ENCODE peak calls at places on chromosomes 13 and 19, in eight cellular contexts. A is uterus, X is neural progenitor cell, K is GM23338, H is aorta, E is A549, J is SK-N-SH, R is thoracic aorta. P is an unnamed sample.
A peak's percentile ranks its signal among the peaks of the same experiment; 100 is the strongest.

GRCh38 chr19:15025237-15025636 is 24.0 kb upstream of the CASP14 start:
- DNase-seq in A (no peak), X (no peak), K (peak; percentile 63), H (no peak), E (peak; percentile 31), J (peak; percentile 33), R (no peak), P (no peak)

GRCh38 chr13:98447881-98448641 is 128.8 kb downstream of the STK24 start:
- DNase-seq in A (peak; percentile 63), X (peak; percentile 90), K (peak; percentile 95), H (no peak), E (peak; percentile 38), J (peak; percentile 79), R (no peak), P (no peak)

GRCh38 chr13:37442996-37443395 is 155.6 kb downstream of the POSTN start:
- DNase-seq in A (no peak), X (no peak), K (no peak), H (no peak), E (no peak), J (no peak), R (no peak), P (no peak)

GRCh38 chr19:33385956-33386355 is 12.4 kb downstream of the CEBPG start:
- DNase-seq in A (no peak), X (no peak), K (no peak), H (no peak), E (no peak), J (no peak), R (no peak), P (no peak)

GRCh38 chr19:8528500-8528899 is 14.5 kb upstream of the ZNF414 start:
- DNase-seq in A (no peak), X (no peak), K (no peak), H (no peak), E (no peak), J (no peak), R (no peak), P (no peak)

GRCh38 chr13:73809561-73809960 is 324.6 kb downstream of the KLF12 start:
- DNase-seq in A (no peak), X (no peak), K (no peak), H (no peak), E (no peak), J (no peak), R (no peak), P (peak; percentile 37)

GRCh38 chr13:79457948-79458347 is 23.0 kb upstream of the NDFIP2 start:
- DNase-seq in A (no peak), X (no peak), K (no peak), H (no peak), E (no peak), J (no peak), R (no peak), P (no peak)

GRCh38 chr13:105773887-105774538 is 761.4 kb downstream of the EFNB2 start:
- DNase-seq in A (no peak), X (peak; percentile 12), K (no peak), H (no peak), E (peak; percentile 5), J (no peak), R (no peak), P (peak; percentile 35)

GRCh38 chr19:17205237-17206140 is 9.7 kb upstream of the USE1 start:
- DNase-seq in A (peak; percentile 53), X (peak; percentile 75), K (peak; percentile 90), H (no peak), E (peak; percentile 57), J (peak; percentile 74), R (no peak), P (no peak)

GRCh38 chr13:42396501-42396900 is 124.5 kb downstream of the AKAP11 start:
- DNase-seq in A (no peak), X (no peak), K (no peak), H (no peak), E (no peak), J (no peak), R (no peak), P (no peak)

GRCh38 chr19:1955171-1956142 is 14.5 kb downstream of the CSNK1G2 start:
- DNase-seq in A (no peak), X (no peak), K (no peak), H (no peak), E (no peak), J (no peak), R (no peak), P (no peak)

GRCh38 chr13:74077847-74078246 is 56.4 kb downstream of the KLF12 start:
- DNase-seq in A (no peak), X (no peak), K (no peak), H (no peak), E (no peak), J (no peak), R (no peak), P (peak; percentile 36)

GRCh38 chr13:85864963-85865530 is 65.8 kb upstream of the SLITRK6 start:
- DNase-seq in A (no peak), X (peak; percentile 58), K (peak; percentile 78), H (no peak), E (no peak), J (peak; percentile 22), R (no peak), P (no peak)

GRCh38 chr19:48970923-48971395 is 5.8 kb downstream of the FTL start:
- DNase-seq in A (peak; percentile 81), X (peak; percentile 94), K (peak; percentile 97), H (peak; percentile 91), E (peak; percentile 86), J (peak; percentile 87), R (no peak), P (peak; percentile 80)

DNA sequence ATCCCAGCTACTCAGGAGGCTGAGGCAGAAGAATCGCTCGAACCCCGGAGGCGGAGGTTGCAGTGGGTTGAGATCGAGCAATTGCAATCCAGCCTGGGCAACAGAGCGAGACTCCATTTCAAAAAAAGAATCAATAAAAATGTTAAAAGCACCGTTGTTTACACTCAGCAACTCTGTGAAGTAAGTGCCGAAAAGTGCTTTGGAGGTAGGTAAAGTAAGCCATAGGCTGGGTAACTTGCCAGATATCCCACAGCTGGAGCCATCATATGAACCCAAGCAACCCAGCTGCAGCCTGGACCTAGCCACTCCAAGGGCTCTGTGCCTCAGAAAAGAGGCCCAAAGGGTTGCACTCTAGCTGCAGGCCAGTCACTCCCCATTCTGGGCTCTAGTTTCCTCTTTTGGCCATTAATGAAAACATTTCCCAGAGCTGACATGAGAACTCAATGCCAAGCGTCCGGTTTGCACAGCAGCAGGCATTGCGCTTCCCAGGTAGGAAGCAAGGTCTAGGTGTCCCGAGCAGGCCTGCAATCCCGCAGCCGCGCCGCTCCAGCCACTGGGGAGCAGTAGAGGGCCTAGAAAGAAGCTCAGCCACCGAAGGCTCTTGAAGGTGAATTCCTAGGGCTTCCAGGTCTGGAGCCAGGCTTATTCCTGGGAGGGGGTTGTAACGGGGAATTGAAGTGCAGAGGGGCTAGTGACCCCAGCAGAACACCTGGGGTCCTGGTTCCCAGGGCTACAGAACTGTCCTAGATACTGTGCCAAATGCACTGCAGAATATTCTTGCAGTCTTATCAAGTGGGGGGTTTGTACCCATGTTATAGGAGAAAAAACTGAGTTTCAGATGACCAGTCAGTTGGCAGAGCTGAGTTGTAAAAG is 4.1 kb upstream of the CD79A start:
- DNase-seq in A (no peak), X (peak; percentile 87), K (peak; percentile 96), H (peak; percentile 64), E (peak; percentile 90), J (peak; percentile 72), R (no peak), P (peak; percentile 41)
- H3K4me1 ChIP-seq in A (no peaks in the 10 kb centered on the region), X (no peaks in the 10 kb centered on the region), K (peaks cover under 1% of the 10 kb centered on the region), H (no peaks in the 10 kb centered on the region), E (peaks cover 35% of the 10 kb centered on the region), J (no peaks in the 10 kb centered on the region), R (no peaks in the 10 kb centered on the region), P (no peaks in the 10 kb centered on the region)

GRCh38 chr19:18429717-18430416 is 8.1 kb downstream of the ISYNA1 start:
- DNase-seq in A (peak; percentile 49), X (no peak), K (no peak), H (peak; percentile 52), E (no peak), J (no peak), R (no peak), P (no peak)
- H3K4me1 ChIP-seq in A (no peaks in the 10 kb centered on the region), X (peaks cover 47% of the 10 kb centered on the region), K (peaks cover 44% of the 10 kb centered on the region), H (no peaks in the 10 kb centered on the region), E (peaks cover 36% of the 10 kb centered on the region), J (peaks cover 64% of the 10 kb centered on the region), R (peaks cover 20% of the 10 kb centered on the region), P (peaks cover 29% of the 10 kb centered on the region)

GRCh38 chr13:31739226-31739625 is at the start of gene RXFP2:
- DNase-seq in A (no peak), X (no peak), K (no peak), H (no peak), E (no peak), J (no peak), R (no peak), P (no peak)
- H3K4me1 ChIP-seq in A (no peaks in the 10 kb centered on the region), X (no peaks in the 10 kb centered on the region), K (no peaks in the 10 kb centered on the region), H (no peaks in the 10 kb centered on the region), E (no peaks in the 10 kb centered on the region), J (no peaks in the 10 kb centered on the region), R (peaks cover 5% of the 10 kb centered on the region), P (no peaks in the 10 kb centered on the region)

GRCh38 chr19:3100747-3101730 is 6.9 kb downstream of the GNA11 start:
- DNase-seq in A (no peak), X (no peak), K (no peak), H (no peak), E (no peak), J (no peak), R (no peak), P (no peak)
- H3K4me1 ChIP-seq in A (no peaks in the 10 kb centered on the region), X (peaks cover 6% of the 10 kb centered on the region), K (peaks cover 6% of the 10 kb centered on the region), H (no peaks in the 10 kb centered on the region), E (peaks cover 8% of the 10 kb centered on the region), J (peaks cover 15% of the 10 kb centered on the region), R (peaks cover 39% of the 10 kb centered on the region), P (peaks cover 32% of the 10 kb centered on the region)

GRCh38 chr19:43763473-43763939 is 8.7 kb upstream of the SMG9 start:
- DNase-seq in A (no peak), X (no peak), K (no peak), H (peak; percentile 69), E (no peak), J (no peak), R (no peak), P (no peak)
- H3K4me1 ChIP-seq in A (no peaks in the 10 kb centered on the region), X (peaks cover 4% of the 10 kb centered on the region), K (no peaks in the 10 kb centered on the region), H (no peaks in the 10 kb centered on the region), E (peaks cover 52% of the 10 kb centered on the region), J (no peaks in the 10 kb centered on the region), R (peaks cover 18% of the 10 kb centered on the region), P (peaks cover 53% of the 10 kb centered on the region)

P was measured in SJSA1.